ENCODE peak calls at places on chromosome 17, in seven cellular contexts. G is mesothelial cell of epicardium; Z is H9; U is CD4-positive, alpha-beta T cell; V is Calu3; W is tibial artery; P is B cell. Y is an unnamed sample.

GRCh38 chr17:6070895-6071511 is 824 bp downstream of the WSCD1 start:
- DNase-seq in G (no peak), Z (no peak), U (no peak), V (no peak), W (no peak), P (no peak), Y (no peak)

GRCh38 chr17:36198831-36199465 is 2.4 kb upstream of the CCL3L1 start:
- DNase-seq in G (no peak), Z (no peak), U (no peak), V (no peak), W (no peak), P (no peak), Y (no peak)

GRCh38 chr17:83196973-83197880 is 117.8 kb downstream of the METRNL start:
- DNase-seq in G (no peak), Z (no peak), U (no peak), V (no peak), W (peak; percentile 63), P (no peak), Y (no peak)

GRCh38 chr17:77804796-77805426 is 153.6 kb upstream of the TNRC6C start:
- DNase-seq in G (no peak), Z (no peak), U (no peak), V (no peak), W (no peak), P (no peak), Y (no peak)

GRCh38 chr17:8068736-8069586 is 18.6 kb downstream of the ALOX12B start:
- DNase-seq in G (no peak), Z (no peak), U (no peak), V (peak; percentile 35), W (peak; percentile 74), P (no peak), Y (no peak)

GRCh38 chr17:62966426-62967110 is 533 bp downstream of the TANC2 start:
- DNase-seq in G (peak; percentile 72), Z (peak; percentile 69), U (no peak), V (peak; percentile 11), W (no peak), P (no peak), Y (no peak)

GRCh38 chr17:79097226-79098055 is 22.8 kb downstream of the ENGASE start:
- DNase-seq in G (no peak), Z (peak; percentile 79), U (no peak), V (no peak), W (no peak), P (no peak), Y (no peak)

GRCh38 chr17:15442316-15443185 is 24.9 kb downstream of the CDRT4 start:
- DNase-seq in G (no peak), Z (no peak), U (no peak), V (no peak), W (no peak), P (no peak), Y (no peak)

GRCh38 chr17:77214743-77215142 is 74.0 kb downstream of the SEC14L1 start:
- DNase-seq in G (no peak), Z (peak; percentile 87), U (no peak), V (peak; percentile 58), W (no peak), P (no peak), Y (peak; percentile 46)

GRCh38 chr17:48882272-48882671 is 10.3 kb upstream of the ATP5MC1 start:
- DNase-seq in G (no peak), Z (no peak), U (no peak), V (no peak), W (no peak), P (no peak), Y (no peak)
- TF ChIP-seq CTCF in G (no peak), Z (no peak), U (no peak), V (no peak), W (no peak), P (no peak), Y (no peak)

DNA sequence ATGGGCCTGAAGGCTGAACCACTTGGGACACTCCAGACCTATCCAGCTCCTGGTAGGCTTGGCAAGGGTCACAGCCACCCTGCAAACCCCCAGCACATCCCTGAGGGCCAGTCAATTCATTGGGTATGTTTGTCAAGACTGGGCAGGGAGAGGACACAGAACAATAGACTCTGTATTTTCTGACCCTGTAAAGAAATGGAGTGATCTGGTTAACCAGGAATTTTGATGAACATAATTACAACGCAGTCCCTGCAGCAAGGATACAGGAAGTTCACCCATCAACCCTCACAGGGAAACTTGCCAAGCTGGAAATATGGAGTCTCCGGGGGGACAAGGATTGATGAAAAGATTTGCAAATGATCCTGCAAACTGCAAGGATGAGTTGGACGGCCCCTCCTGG is 126.0 kb upstream of the RCVRN start:
- DNase-seq in G (no peak), Z (no peak), U (no peak), V (no peak), W (peak; percentile 39), P (no peak), Y (no peak)
- TF ChIP-seq CTCF in G (no peak), Z (no peak), U (no peak), V (no peak), W (no peak), P (no peak), Y (no peak)

DNA sequence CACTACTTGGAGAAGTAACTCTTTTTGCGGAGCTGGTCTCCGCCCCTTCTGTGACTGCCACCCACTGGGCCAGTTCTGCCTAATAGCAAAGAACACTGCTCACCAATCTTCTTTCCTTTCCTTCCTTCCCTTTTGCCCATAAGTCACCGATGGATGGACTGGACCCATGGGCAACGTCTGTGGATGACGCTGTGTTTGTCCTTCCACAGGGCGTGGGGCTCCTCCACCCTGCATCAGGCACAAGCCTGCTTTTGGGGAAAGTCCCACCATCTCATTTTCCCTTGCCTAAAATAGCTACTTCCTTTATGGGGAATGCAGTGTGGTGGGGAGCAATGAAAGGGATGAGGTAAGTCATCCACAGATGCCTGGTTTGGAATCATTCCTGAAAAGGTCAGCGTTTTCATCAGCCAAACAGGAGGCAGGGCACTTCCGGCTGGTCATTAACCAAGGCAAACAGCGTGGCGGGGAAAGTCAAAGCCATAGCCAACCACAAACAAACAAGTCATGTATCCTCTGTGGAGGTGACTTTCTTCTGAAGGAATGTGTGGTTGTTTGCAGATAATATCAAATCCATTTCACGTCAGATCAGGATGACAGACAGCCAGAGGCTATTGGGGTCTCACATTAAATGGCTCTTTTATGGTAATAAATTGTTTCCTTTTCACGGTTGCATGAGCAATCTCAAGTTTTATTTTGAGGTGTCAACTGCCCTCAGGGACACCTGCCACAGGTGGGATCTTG is 30.7 kb upstream of the MED9 start:
- DNase-seq in G (no peak), Z (no peak), U (no peak), V (peak; percentile 74), W (no peak), P (peak; percentile 27), Y (no peak)
- TF ChIP-seq CTCF in G (no peak), Z (no peak), U (no peak), V (no peak), W (no peak), P (no peak), Y (no peak)

GRCh38 chr17:70875729-70876344 is 706.5 kb downstream of the KCNJ2 start:
- DNase-seq in G (no peak), Z (no peak), U (no peak), V (no peak), W (no peak), P (no peak), Y (no peak)

GRCh38 chr17:70882504-70882903 is 713.2 kb downstream of the KCNJ2 start:
- DNase-seq in G (no peak), Z (peak; percentile 53), U (no peak), V (no peak), W (no peak), P (no peak), Y (no peak)

GRCh38 chr17:70881093-70881492 is 711.8 kb downstream of the KCNJ2 start:
- DNase-seq in G (no peak), Z (no peak), U (no peak), V (no peak), W (no peak), P (no peak), Y (peak; percentile 19)

GRCh38 chr17:70879389-70879788 is 710.1 kb downstream of the KCNJ2 start:
- DNase-seq in G (no peak), Z (no peak), U (no peak), V (no peak), W (no peak), P (no peak), Y (no peak)
- TF ChIP-seq CTCF in G (no peak), Z (no peak), U (no peak), V (no peak), W (no peak), P (no peak), Y (no peak)

DNA sequence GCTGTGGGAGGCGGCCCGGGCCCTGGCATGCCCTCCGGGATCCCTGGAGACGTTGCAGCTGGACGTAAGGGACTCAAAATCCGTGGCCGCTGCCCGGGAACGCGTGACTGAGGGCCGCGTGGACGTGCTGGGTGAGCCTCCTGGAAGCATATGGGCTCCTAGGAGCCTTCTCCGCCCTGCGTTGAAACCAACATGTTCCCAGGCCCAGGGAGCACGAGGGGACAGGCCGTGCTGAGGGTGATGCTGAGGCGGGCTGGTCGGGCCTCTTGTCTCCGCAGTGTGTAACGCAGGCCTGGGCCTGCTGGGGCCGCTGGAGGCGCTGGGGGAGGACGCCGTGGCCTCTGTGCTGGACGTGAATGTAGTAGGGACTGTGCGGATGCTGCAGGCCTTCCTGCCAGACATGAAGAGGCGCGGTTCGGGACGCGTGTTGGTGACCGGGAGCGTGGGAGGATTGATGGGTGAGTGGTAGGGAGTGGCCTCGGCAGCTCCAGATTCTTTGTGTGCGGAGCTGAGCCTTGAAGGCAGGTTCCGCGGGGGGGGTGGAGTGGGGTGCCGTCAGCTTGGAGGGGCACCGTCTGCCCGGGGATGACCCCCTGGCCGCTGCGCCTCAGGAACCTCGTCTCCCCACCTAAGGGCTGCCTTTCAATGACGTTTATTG is 567 bp downstream of the HSD17B1 start:
- DNase-seq in G (no peak), Z (peak; percentile 86), U (no peak), V (no peak), W (no peak), P (no peak), Y (no peak)
- TF ChIP-seq CTCF in G (no peak), Z (no peak), U (no peak), V (no peak), W (no peak), P (no peak), Y (no peak)

GRCh38 chr17:50187403-50187735 is 14.1 kb downstream of the COL1A1 start:
- DNase-seq in G (no peak), Z (no peak), U (no peak), V (no peak), W (no peak), P (no peak), Y (no peak)
- TF ChIP-seq CTCF in G (no peak), Z (no peak), U (no peak), V (no peak), W (no peak), P (no peak), Y (no peak)